ENCODE peak calls at places on chromosome 4, in six cellular contexts. P, R, J, O, H and N are unnamed samples.

GRCh38 chr4:38101563-38101962 is 141.4 kb downstream of the PTTG2 start:
- DNase-seq in R (no peak), P (peak; percentile 87), O (no peak), J (peak; percentile 49), H (no peak), N (no peak)

GRCh38 chr4:83230928-83231327 is 53.7 kb downstream of the COQ2 start:
- DNase-seq in O (no peak), H (no peak), P (no peak), J (no peak), R (no peak), N (no peak)

GRCh38 chr4:26000274-26000950 is 86.4 kb downstream of the SMIM20 start:
- DNase-seq in J (no peak), R (no peak), O (no peak), H (no peak), P (peak; percentile 26), N (no peak)

GRCh38 chr4:165994706-165995105 is 121.7 kb downstream of the TLL1 start:
- DNase-seq in O (no peak), P (no peak), H (no peak), R (no peak), J (peak; percentile 12), N (no peak)

GRCh38 chr4:30208731-30209435 is 511.3 kb upstream of the PCDH7 start:
- DNase-seq in P (peak; percentile 18), O (no peak), J (peak; percentile 5), H (no peak), R (no peak), N (no peak)

GRCh38 chr4:106502106-106502699 is 133.6 kb upstream of the GIMD1 start:
- DNase-seq in O (peak; percentile 35), J (peak; percentile 82), P (peak; percentile 55), H (no peak), R (peak; percentile 75), N (peak; percentile 27)

GRCh38 chr4:38132140-38132673 is 172.0 kb downstream of the PTTG2 start:
- DNase-seq in O (no peak), J (peak; percentile 99), R (peak; percentile 57), P (peak; percentile 99), H (no peak), N (no peak)

GRCh38 chr4:107247738-107248137 is 211.6 kb upstream of the DKK2 start:
- DNase-seq in O (no peak), R (no peak), H (no peak), J (no peak), P (no peak), N (no peak)

GRCh38 chr4:93829531-93830089 is 1.1 kb downstream of the ATOH1 start:
- DNase-seq in O (no peak), R (no peak), P (no peak), J (no peak), H (no peak), N (no peak)

GRCh38 chr4:74874785-74875367 is 58.0 kb upstream of the PARM1 start:
- DNase-seq in J (peak; percentile 92), H (no peak), O (peak; percentile 22), P (peak; percentile 84), R (peak; percentile 29), N (no peak)

GRCh38 chr4:169000315-169000714 is 9.7 kb downstream of the CBR4 start:
- DNase-seq in J (no peak), H (no peak), R (no peak), P (no peak), O (no peak), N (no peak)

GRCh38 chr4:17165256-17165655 is 266.8 kb upstream of the LDB2 start:
- DNase-seq in J (no peak), O (no peak), H (no peak), P (peak; percentile 19), R (no peak), N (no peak)

GRCh38 chr4:82480786-82481317 is 50.5 kb downstream of the ENOPH1 start:
- DNase-seq in H (no peak), J (no peak), P (no peak), R (no peak), O (no peak), N (no peak)

GRCh38 chr4:11223261-11223660 is 205.4 kb downstream of the HS3ST1 start:
- DNase-seq in J (no peak), O (no peak), H (no peak), P (no peak), R (no peak), N (no peak)

GRCh38 chr4:95394733-95395306 is 154.0 kb downstream of the UNC5C start:
- DNase-seq in O (peak; percentile 10), J (no peak), H (no peak), P (no peak), R (no peak), N (no peak)

GRCh38 chr4:15457401-15458201 is 12.1 kb upstream of the CC2D2A start:
- DNase-seq in O (no peak), R (no peak), H (no peak), J (peak; percentile 84), P (peak; percentile 81), N (no peak)

GRCh38 chr4:175470141-175470540 is 341.9 kb downstream of the GPM6A start:
- DNase-seq in O (no peak), R (no peak), J (peak; percentile 76), H (no peak), P (peak; percentile 15), N (no peak)

GRCh38 chr4:68342139-68342538 is 7.8 kb downstream of the YTHDC1 start:
- DNase-seq in P (peak; percentile 73), R (no peak), O (no peak), H (no peak), J (peak; percentile 90), N (no peak)

GRCh38 chr4:65880594-65880993 is 210.3 kb upstream of the EPHA5 start:
- DNase-seq in R (no peak), H (no peak), J (peak; percentile 2), P (no peak), O (no peak), N (no peak)

GRCh38 chr4:20358110-20358509 is 106.4 kb downstream of the SLIT2 start:
- DNase-seq in O (no peak), H (no peak), P (no peak), J (no peak), R (no peak), N (no peak)

GRCh38 chr4:114281561-114281960 is 302.1 kb upstream of the ARSJ start:
- DNase-seq in J (peak; percentile 89), R (no peak), H (no peak), P (peak; percentile 91), O (no peak), N (no peak)

GRCh38 chr4:114264877-114265291 is 285.4 kb upstream of the ARSJ start:
- DNase-seq in J (no peak), R (no peak), H (no peak), P (peak; percentile 63), O (no peak), N (no peak)

GRCh38 chr4:13455411-13455810 is 28.7 kb downstream of the RAB28 start:
- DNase-seq in J (peak; percentile 36), P (peak; percentile 76), H (no peak), R (no peak), O (no peak), N (no peak)

GRCh38 chr4:86498560-86499166 is 95.5 kb upstream of the PTPN13 start:
- DNase-seq in P (peak; percentile 68), J (peak; percentile 83), O (no peak), H (no peak), R (peak; percentile 10), N (no peak)

GRCh38 chr4:87527446-87528240 is 1.5 kb downstream of the SPARCL1 start:
- DNase-seq in R (peak; percentile 41), P (no peak), J (peak; percentile 23), H (no peak), O (no peak), N (no peak)

GRCh38 chr4:130812117-130812765 is 1716.3 kb downstream of the C4orf33 start:
- DNase-seq in P (no peak), J (peak; percentile 57), O (no peak), H (no peak), R (no peak), N (no peak)

GRCh38 chr4:164350086-164350485 is 403.8 kb upstream of the SMIM31 start:
- DNase-seq in H (no peak), J (no peak), P (peak; percentile 17), R (no peak), O (no peak), N (no peak)

GRCh38 chr4:100165809-100166208 is 24.5 kb downstream of the DDIT4L start:
- DNase-seq in J (peak; percentile 56), H (no peak), P (peak; percentile 5), R (no peak), O (no peak), N (no peak)

GRCh38 chr4:185573651-185574199 is 38.4 kb upstream of the PDLIM3 start:
- DNase-seq in O (no peak), P (peak; percentile 80), H (no peak), R (peak; percentile 28), J (peak; percentile 79), N (no peak)

GRCh38 chr4:112515278-112516075 is 503 bp downstream of the NEUROG2 start:
- DNase-seq in P (no peak), O (no peak), R (peak; percentile 39), J (peak; percentile 34), H (no peak), N (no peak)

GRCh38 chr4:54322817-54323417 is 93.8 kb downstream of the PDGFRA start:
- DNase-seq in J (peak; percentile 80), R (peak; percentile 79), P (peak; percentile 59), H (no peak), O (peak; percentile 72), N (peak; percentile 43)

GRCh38 chr4:56241500-56241899 is 145.8 kb downstream of the AASDH start:
- DNase-seq in O (no peak), H (no peak), P (no peak), R (no peak), J (no peak), N (no peak)

GRCh38 chr4:179007758-179008157 is 1565.5 kb upstream of the AGA start:
- DNase-seq in O (no peak), R (no peak), H (no peak), P (no peak), J (no peak), N (no peak)

GRCh38 chr4:142297313-142297712 is 548.8 kb downstream of the INPP4B start:
- DNase-seq in J (no peak), O (no peak), H (no peak), P (no peak), R (no peak), N (no peak)
- TF ChIP-seq CTCF in J (no peak), O (no peak), H (no peak), P (no peak), R (no peak), N (no peak)

DNA sequence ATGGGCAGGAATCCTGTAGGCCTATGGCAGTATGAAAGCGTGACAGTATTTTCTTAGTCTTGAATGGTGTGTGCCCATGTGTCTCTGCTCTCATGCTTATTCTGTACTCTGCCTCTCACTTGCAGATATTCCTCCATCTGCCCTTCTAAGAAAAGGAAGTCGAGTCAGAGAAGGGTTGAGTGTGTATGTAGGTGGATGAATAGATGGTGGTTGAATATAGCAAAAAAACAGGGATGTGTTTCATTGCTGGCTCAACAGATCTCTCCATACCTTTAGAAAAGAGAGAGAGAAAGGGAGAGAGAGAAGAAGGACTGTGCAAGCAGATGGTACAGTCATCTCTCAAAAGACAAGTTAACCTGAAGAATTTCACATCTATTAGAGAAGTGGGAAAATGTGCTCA is 381.5 kb downstream of the FBXW7 start:
- DNase-seq in J (no peak), H (no peak), O (no peak), R (no peak), P (no peak), N (no peak)
- TF ChIP-seq CTCF in J (no peak), H (no peak), O (no peak), R (no peak), P (no peak), N (no peak)

GRCh38 chr4:105440890-105441289 is 33.0 kb downstream of the PPA2 start:
- DNase-seq in O (no peak), J (peak; percentile 28), R (no peak), H (no peak), P (no peak), N (no peak)
- TF ChIP-seq CTCF in O (no peak), J (peak; percentile 28), R (no peak), H (no peak), P (peak; percentile 15), N (no peak)

GRCh38 chr4:89572224-89572858 is 264.6 kb downstream of the SNCA start:
- DNase-seq in O (no peak), R (no peak), P (no peak), J (peak; percentile 53), H (no peak), N (no peak)
- TF ChIP-seq CTCF in O (no peak), R (no peak), P (no peak), J (no peak), H (no peak), N (no peak)